ENCODE peak calls at places on chromosome 1, in seven cellular contexts. A is left ventricle myocardium inferior; O is upper lobe of right lung; L is astrocyte; G is prostate gland; R is CD4-positive, CD25-positive, alpha-beta regulatory T cell; J is right cardiac atrium. Q is an unnamed sample. For H3K4me1, the result is how much of the 10 kb centered on the place peaks cover.

GRCh38 chr1:214739621-214740238 is 136.7 kb downstream of the CENPF start:
- DNase-seq in A (no peak), O (no peak), L (no peak), G (no peak), R (no peak), J (no peak), Q (no peak)

GRCh38 chr1:25026757-25027450 is 96.8 kb upstream of the RUNX3 start:
- DNase-seq in A (no peak), O (no peak), L (no peak), G (no peak), R (no peak), J (no peak), Q (no peak)

GRCh38 chr1:183812686-183813569 is 8.0 kb downstream of the RGL1 start:
- DNase-seq in A (no peak), O (no peak), L (peak), G (no peak), R (no peak), J (no peak), Q (no peak)

GRCh38 chr1:29832471-29832870 is 596.1 kb downstream of the PTPRU start:
- DNase-seq in A (no peak), O (no peak), L (no peak), G (no peak), R (no peak), J (no peak), Q (no peak)

GRCh38 chr1:15876357-15876756 is 28.9 kb downstream of the SPEN start:
- DNase-seq in A (no peak), O (no peak), L (no peak), G (no peak), R (no peak), J (no peak), Q (no peak)

GRCh38 chr1:244155661-244156060 is 104.6 kb downstream of the ZBTB18 start:
- DNase-seq in A (no peak), O (no peak), L (no peak), G (no peak), R (no peak), J (no peak), Q (no peak)

GRCh38 chr1:100323428-100324106 is 28.7 kb upstream of the CDC14A start:
- DNase-seq in A (peak), O (no peak), L (no peak), G (no peak), R (no peak), J (peak), Q (no peak)

GRCh38 chr1:84583648-84584047 is 9.4 kb upstream of the CTBS start:
- DNase-seq in A (no peak), O (no peak), L (no peak), G (no peak), R (no peak), J (no peak), Q (no peak)

GRCh38 chr1:107414550-107414949 is 273.7 kb downstream of the NTNG1 start:
- DNase-seq in A (no peak), O (no peak), L (no peak), G (no peak), R (no peak), J (no peak), Q (no peak)

GRCh38 chr1:50516056-50516455 is 92.8 kb upstream of the DMRTA2 start:
- DNase-seq in A (no peak), O (no peak), L (no peak), G (no peak), R (no peak), J (no peak), Q (no peak)

GRCh38 chr1:201450721-201451291 is 18.2 kb downstream of the PHLDA3 start:
- DNase-seq in A (peak), O (peak), L (peak), G (no peak), R (peak), J (peak), Q (peak)

GRCh38 chr1:57024855-57025254 is 59.0 kb upstream of the C8B start:
- DNase-seq in A (no peak), O (no peak), L (no peak), G (no peak), R (no peak), J (no peak), Q (no peak)

GRCh38 chr1:171468120-171468790 is 17.1 kb upstream of the PRRC2C start:
- DNase-seq in A (no peak), O (no peak), L (peak), G (no peak), R (peak), J (no peak), Q (no peak)

GRCh38 chr1:183693521-183693920 is 40.4 kb upstream of the APOBEC4 start:
- DNase-seq in A (no peak), O (no peak), L (no peak), G (no peak), R (no peak), J (no peak), Q (no peak)

GRCh38 chr1:221725683-221726330 is 16.1 kb downstream of the DUSP10 start:
- DNase-seq in A (no peak), O (no peak), L (peak), G (no peak), R (no peak), J (no peak), Q (no peak)

GRCh38 chr1:48082271-48082925 is 85.2 kb upstream of the TRABD2B start:
- DNase-seq in A (no peak), O (no peak), L (no peak), G (no peak), R (no peak), J (no peak), Q (no peak)

GRCh38 chr1:98874828-98875227 is 129.8 kb downstream of the PLPPR5 start:
- DNase-seq in A (no peak), O (no peak), L (no peak), G (no peak), R (no peak), J (no peak), Q (no peak)

GRCh38 chr1:25768999-25769398 is 31.0 kb upstream of the SELENON start:
- DNase-seq in A (no peak), O (no peak), L (no peak), G (no peak), R (no peak), J (no peak), Q (no peak)

GRCh38 chr1:41587791-41588190 is 103.3 kb upstream of the EDN2 start:
- DNase-seq in A (no peak), O (no peak), L (no peak), G (no peak), R (no peak), J (no peak), Q (no peak)

GRCh38 chr1:59232209-59232608 is 64.7 kb upstream of the FGGY start:
- DNase-seq in A (no peak), O (no peak), L (peak), G (peak), R (no peak), J (no peak), Q (no peak)

GRCh38 chr1:202076050-202076511 is 46.6 kb upstream of the GPR37L1 start:
- DNase-seq in A (no peak), O (no peak), L (no peak), G (no peak), R (no peak), J (no peak), Q (no peak)

GRCh38 chr1:64650411-64650810 is 94.5 kb upstream of the RAVER2 start:
- DNase-seq in A (no peak), O (no peak), L (peak), G (no peak), R (no peak), J (no peak), Q (no peak)

GRCh38 chr1:228809621-228810313 is 74.5 kb downstream of the RHOU start:
- DNase-seq in A (no peak), O (no peak), L (no peak), G (no peak), R (peak), J (no peak), Q (no peak)

GRCh38 chr1:17191990-17192242 is 13.0 kb upstream of the PADI1 start:
- DNase-seq in A (no peak), O (no peak), L (no peak), G (no peak), R (no peak), J (no peak), Q (no peak)

GRCh38 chr1:52632732-52633290 is at the start of gene SHISAL2A:
- DNase-seq in A (peak), O (peak), L (peak), G (no peak), R (peak), J (peak), Q (peak)

GRCh38 chr1:24726741-24727140 is 18.5 kb upstream of the CLIC4 start:
- DNase-seq in A (no peak), O (no peak), L (no peak), G (no peak), R (no peak), J (no peak), Q (no peak)

GRCh38 chr1:32331549-32331948 is 4.5 kb downstream of the MARCKSL1 start:
- DNase-seq in A (no peak), O (peak), L (no peak), G (no peak), R (no peak), J (no peak), Q (no peak)

GRCh38 chr1:183850852-183851251 is 45.9 kb downstream of the RGL1 start:
- DNase-seq in A (no peak), O (no peak), L (no peak), G (no peak), R (no peak), J (no peak), Q (no peak)

DNA sequence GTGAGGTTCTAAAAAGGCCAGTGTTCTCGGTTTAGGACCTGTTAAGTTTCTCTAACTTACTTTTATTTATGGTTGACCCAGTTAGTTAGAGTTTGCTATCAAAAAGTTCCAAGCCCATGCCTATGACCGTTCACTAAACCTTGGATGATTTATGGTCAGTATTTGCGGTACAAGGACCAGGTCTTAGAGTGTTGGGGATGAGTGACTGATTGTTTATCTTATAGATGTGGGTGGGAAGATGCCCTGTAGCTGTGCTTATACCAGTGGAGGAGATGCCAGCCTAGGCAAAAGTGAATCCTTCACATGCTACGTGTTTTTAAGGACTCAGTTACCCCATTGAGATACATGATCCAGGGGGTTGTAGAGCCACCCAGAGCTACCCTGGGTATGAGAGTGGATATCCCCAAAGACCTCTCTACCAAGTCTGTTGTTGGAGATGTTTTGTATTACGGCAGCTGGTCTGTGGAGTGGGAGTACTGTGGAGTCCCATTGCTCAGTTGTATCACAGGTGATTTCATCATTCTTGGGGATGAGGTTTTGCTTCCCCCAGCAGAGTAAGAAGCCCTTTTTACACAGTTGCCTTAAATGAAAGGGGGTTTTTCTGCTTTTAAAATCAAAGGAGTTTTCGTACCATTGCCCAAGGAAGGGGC is 2.1 kb downstream of the SLC22A15 start:
- DNase-seq in A (no peak), O (no peak), L (no peak), G (no peak), R (no peak), J (no peak), Q (no peak)
- H3K4me1 ChIP-seq in A (under half), O (under half), L (under half), G (under half), R (under half), J (under half), Q (under half)

GRCh38 chr1:203156280-203156679 is 19.3 kb downstream of the MYBPH start:
- DNase-seq in A (no peak), O (no peak), L (no peak), G (no peak), R (no peak), J (no peak), Q (no peak)
- H3K27ac ChIP-seq in A (no peak), O (no peak), L (no peak), G (no peak), R (no peak), J (no peak), Q (no peak)

GRCh38 chr1:112133487-112133886 is 144.0 kb upstream of the KCND3 start:
- DNase-seq in A (no peak), O (no peak), L (no peak), G (no peak), R (no peak), J (no peak), Q (no peak)
- H3K4me3 ChIP-seq in A (no peak), O (no peak), L (no peak), G (no peak), R (no peak), J (no peak), Q (no peak)

GRCh38 chr1:225876900-225877510 is 5.2 kb downstream of the TMEM63A start:
- DNase-seq in A (no peak), O (no peak), L (no peak), G (no peak), R (no peak), J (no peak), Q (no peak)
- H3K4me1 ChIP-seq in A (half or more), O (under half), L (under half), G (under half), R (half or more), J (under half), Q (under half)

DNA sequence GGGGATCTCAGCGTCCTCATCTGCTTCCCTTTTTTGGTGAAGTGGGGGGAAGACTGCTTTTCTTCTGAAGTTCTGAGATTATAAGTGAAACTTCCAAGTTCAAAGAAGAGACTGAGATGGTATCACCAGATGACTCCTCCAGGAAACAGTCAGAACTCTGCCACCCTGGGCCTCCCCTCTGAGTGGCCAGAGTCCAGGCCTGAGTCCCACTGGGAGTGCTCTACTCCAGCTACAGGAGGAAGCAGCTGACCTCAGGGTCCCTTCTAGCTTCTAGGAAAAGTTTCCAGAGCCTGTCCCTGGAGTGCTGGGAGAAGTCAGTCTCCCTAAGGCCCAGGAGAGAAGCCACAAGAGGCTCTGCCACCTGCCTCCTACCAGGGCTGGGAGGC is 104.7 kb downstream of the CASZ1 start:
- DNase-seq in A (no peak), O (no peak), L (no peak), G (no peak), R (no peak), J (no peak), Q (no peak)
- H3K27ac ChIP-seq in A (peak), O (peak), L (no peak), G (peak), R (no peak), J (no peak), Q (no peak)

GRCh38 chr1:86396503-86396900 is 379 bp upstream of the ODF2L start:
- DNase-seq in A (no peak), O (no peak), L (no peak), G (no peak), R (no peak), J (no peak), Q (no peak)

GRCh38 chr1:86388777-86389176 is 7.3 kb downstream of the ODF2L start:
- DNase-seq in A (no peak), O (no peak), L (no peak), G (no peak), R (no peak), J (no peak), Q (no peak)

GRCh38 chr1:86389315-86389714 is 6.8 kb downstream of the ODF2L start:
- DNase-seq in A (no peak), O (no peak), L (no peak), G (no peak), R (peak), J (no peak), Q (no peak)

GRCh38 chr1:86395771-86396502 is at the start of gene ODF2L:
- DNase-seq in A (peak), O (peak), L (peak), G (peak), R (peak), J (peak), Q (peak)

DNA sequence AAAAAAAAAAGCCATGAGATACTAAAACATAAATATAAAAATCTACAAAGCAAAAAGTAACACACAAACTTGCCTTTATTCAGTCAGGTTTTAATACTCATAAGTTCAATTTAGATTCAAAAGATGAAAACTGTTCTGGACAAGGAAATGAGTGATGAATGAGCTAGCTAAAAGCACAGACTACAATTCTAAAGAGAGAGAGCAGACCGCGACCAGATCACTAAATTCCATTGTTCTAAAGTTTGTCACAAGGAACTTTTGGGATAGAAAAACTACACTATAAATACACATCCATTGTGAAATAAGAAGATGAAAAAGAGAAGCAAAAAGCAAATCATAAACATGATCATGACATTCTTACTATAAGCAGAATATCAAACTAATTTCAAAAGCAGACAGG is 1.7 kb downstream of the ODF2L start:
- DNase-seq in A (no peak), O (no peak), L (peak), G (no peak), R (no peak), J (no peak), Q (no peak)
- H3K4me3 ChIP-seq in A (peak), O (peak), L (peak), G (no peak), R (peak), J (peak), Q (no peak)

Q was measured in ovary.